ENCODE peak calls at places on chromosomes 4 and X, in eight cellular contexts. I, T, R, O, N, Q, S and X are unnamed samples.

GRCh38 chr4:1075809-1076524 is 37.4 kb downstream of the RNF212 start:
- DNase-seq in S (no peak), Q (no peak), N (no peak), T (no peak), I (no peak), O (no peak), R (no peak), X (no peak)

GRCh38 chr4:119785963-119786362 is 157.4 kb upstream of the PDE5A start:
- DNase-seq in N (no peak), T (peak; percentile 32), I (peak; percentile 22), Q (peak; percentile 52), S (no peak), O (no peak), R (peak; percentile 23), X (no peak)

GRCh38 chr4:26723216-26723615 is 137.4 kb upstream of the STIM2 start:
- DNase-seq in I (no peak), T (no peak), N (no peak), S (peak; percentile 40), O (no peak), R (no peak), Q (no peak), X (no peak)

GRCh38 chr4:128191115-128191897 is 96.3 kb downstream of the PGRMC2 start:
- DNase-seq in I (peak; percentile 72), R (peak; percentile 77), T (peak; percentile 75), Q (peak; percentile 78), S (peak; percentile 76), N (peak; percentile 60), O (peak; percentile 25), X (peak; percentile 58)

GRCh38 chrX:10900585-10901289 is 210.4 kb upstream of the HCCS start:
- DNase-seq in O (no peak), S (no peak), T (no peak), Q (peak; percentile 47), I (peak; percentile 48), N (no peak), R (peak; percentile 58), X (no peak)

GRCh38 chr4:72207196-72207595 is 175.4 kb downstream of the NPFFR2 start:
- DNase-seq in R (no peak), I (no peak), O (no peak), T (no peak), N (no peak), S (no peak), Q (no peak), X (no peak)

GRCh38 chr4:37830640-37831039 is 4.2 kb downstream of the PGM2 start:
- DNase-seq in R (no peak), I (no peak), Q (no peak), N (no peak), O (no peak), T (no peak), S (no peak), X (no peak)

GRCh38 chr4:144174401-144175067 is 34.0 kb upstream of the GYPA start:
- DNase-seq in Q (peak; percentile 76), I (peak; percentile 60), R (peak; percentile 59), N (no peak), O (peak; percentile 17), S (peak; percentile 57), T (peak; percentile 17), X (peak; percentile 77)

GRCh38 chr4:84952004-84952403 is 14.5 kb downstream of the WDFY3 start:
- DNase-seq in I (peak; percentile 72), T (no peak), N (no peak), Q (peak; percentile 35), R (peak; percentile 78), O (peak; percentile 39), S (no peak), X (no peak)

GRCh38 chr4:38154681-38155588 is 194.7 kb downstream of the PTTG2 start:
- DNase-seq in N (no peak), S (peak; percentile 67), I (peak; percentile 64), T (peak; percentile 85), R (no peak), Q (peak; percentile 52), O (no peak), X (no peak)

GRCh38 chr4:68948985-68949384 is 2.6 kb downstream of the UGT2A3 start:
- DNase-seq in S (no peak), T (no peak), N (no peak), O (no peak), R (no peak), I (no peak), Q (no peak), X (no peak)
- H3K4me3 ChIP-seq in S (no peak overlapping the region), T (peak overlapping the region; percentile 21), N (no peak overlapping the region), O (no peak overlapping the region), R (no peak overlapping the region), I (no peak overlapping the region), Q (no peak overlapping the region), X (no peak overlapping the region)

GRCh38 chrX:85221361-85221760 is 22.2 kb downstream of the SATL1 start:
- DNase-seq in T (no peak), N (no peak), S (no peak), O (no peak), R (no peak), Q (no peak), I (no peak), X (no peak)
- H3K4me3 ChIP-seq in T (no peak overlapping the region), N (no peak overlapping the region), S (no peak overlapping the region), O (no peak overlapping the region), R (no peak overlapping the region), Q (no peak overlapping the region), I (no peak overlapping the region), X (no peak overlapping the region)

DNA sequence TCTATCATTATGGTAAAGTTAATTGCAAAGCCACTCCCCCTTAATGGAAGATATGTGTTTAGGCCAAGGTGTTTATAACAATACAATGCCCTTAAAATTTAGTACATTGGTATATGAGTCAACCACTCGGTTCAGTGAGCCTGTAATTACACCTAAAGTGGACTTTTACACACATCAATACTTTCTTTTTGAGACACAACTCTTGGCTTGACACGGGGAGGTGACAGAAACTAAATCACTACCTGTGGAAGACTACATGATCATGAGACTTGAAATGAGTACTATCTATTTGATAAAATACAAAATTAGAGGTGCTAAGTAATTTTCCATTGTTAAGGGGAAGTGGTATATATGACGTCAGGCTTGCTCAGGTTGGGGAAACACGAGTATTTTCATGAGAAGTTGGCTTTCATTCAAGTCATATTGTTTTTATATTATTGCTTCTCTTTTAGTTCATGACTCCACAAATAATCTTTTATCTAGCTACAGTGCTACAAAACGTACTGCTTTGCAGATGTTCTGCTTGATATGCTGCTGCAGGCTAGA is 918.3 kb downstream of the ARAP2 start:
- DNase-seq in Q (no peak), T (no peak), O (no peak), S (no peak), R (no peak), I (no peak), N (no peak), X (no peak)
- H3K4me3 ChIP-seq in Q (no peak overlapping the region), T (no peak overlapping the region), O (no peak overlapping the region), S (no peak overlapping the region), R (no peak overlapping the region), I (no peak overlapping the region), N (no peak overlapping the region), X (no peak overlapping the region)

DNA sequence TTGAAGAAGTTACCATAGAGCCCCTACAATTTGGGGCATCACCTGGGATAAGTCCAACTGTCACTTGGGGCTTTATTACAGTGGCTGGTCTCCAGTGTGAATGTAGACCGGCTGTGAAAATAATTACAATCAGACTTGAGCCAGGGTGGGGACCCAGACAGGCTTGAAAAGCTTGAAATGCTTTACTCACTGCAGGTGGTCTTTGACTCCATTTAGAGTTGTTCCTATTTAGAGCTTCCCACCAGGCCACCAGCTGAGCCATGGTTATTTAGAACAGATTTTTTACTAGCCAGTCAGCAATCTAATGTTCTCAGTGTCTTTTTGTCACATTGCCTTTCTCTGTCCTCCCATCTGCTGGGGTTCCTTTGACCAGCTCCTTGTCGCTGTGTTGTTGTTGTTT is 5.7 kb downstream of the ARHGAP10 start:
- DNase-seq in I (no peak), Q (no peak), T (no peak), R (no peak), O (no peak), S (no peak), N (no peak), X (no peak)
- H3K4me3 ChIP-seq in I (no peak overlapping the region), Q (no peak overlapping the region), T (no peak overlapping the region), R (no peak overlapping the region), O (no peak overlapping the region), S (no peak overlapping the region), N (no peak overlapping the region), X (no peak overlapping the region)

DNA sequence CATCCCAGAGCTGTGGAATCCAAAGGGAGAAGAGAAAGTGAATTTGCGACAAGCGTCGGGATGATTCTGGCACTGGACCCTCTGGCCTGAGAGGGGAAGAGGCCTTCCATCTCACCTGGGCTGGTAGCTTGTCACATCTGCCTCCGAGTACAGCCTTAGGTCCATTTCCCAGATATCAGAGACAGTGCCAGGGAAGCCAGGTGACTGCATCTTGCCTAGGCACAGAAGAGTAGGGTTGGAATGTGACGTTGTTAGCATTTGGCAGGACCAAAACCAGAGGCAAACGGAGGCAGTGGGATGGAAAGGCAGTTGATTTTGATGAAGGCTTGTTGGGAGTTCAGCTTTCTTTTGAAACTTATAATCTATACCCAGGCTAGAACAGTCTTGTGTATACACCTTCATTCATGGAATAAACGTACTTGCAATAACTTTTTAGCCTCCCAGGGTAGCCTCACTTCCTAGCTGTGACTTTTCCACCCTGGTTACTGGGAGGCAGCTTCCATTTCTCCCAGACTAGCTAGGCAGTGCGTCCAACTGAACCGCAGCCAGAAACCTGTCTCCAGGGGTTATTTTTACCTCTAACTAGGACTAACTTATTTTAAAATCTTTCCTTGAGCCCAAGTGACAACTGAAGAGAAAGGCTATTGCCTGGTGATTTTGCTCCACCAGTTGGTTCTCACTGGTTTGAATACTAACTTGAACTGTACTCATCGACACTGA is 5.9 kb downstream of the SOD3 start:
- DNase-seq in R (no peak), S (no peak), Q (no peak), N (no peak), T (no peak), O (no peak), I (no peak), X (no peak)
- H3K4me3 ChIP-seq in R (no peak overlapping the region), S (no peak overlapping the region), Q (no peak overlapping the region), N (no peak overlapping the region), T (no peak overlapping the region), O (no peak overlapping the region), I (no peak overlapping the region), X (no peak overlapping the region)

GRCh38 chr4:118221193-118221800 is 131.5 kb downstream of the PRSS12 start:
- DNase-seq in O (no peak), I (peak; percentile 25), N (no peak), R (peak; percentile 20), S (no peak), T (no peak), Q (peak; percentile 11), X (peak; percentile 84)
- H3K4me3 ChIP-seq in O (no peak overlapping the region), I (no peak overlapping the region), N (no peak overlapping the region), R (no peak overlapping the region), S (no peak overlapping the region), T (no peak overlapping the region), Q (no peak overlapping the region), X (peak overlapping the region; percentile 10)

GRCh38 chrX:41009816-41010187 is 75.4 kb upstream of the USP9X start:
- DNase-seq in O (no peak), S (peak; percentile 9), N (no peak), I (no peak), R (no peak), T (no peak), Q (no peak), X (no peak)

GRCh38 chrX:41014776-41015175 is 70.5 kb upstream of the USP9X start:
- DNase-seq in S (peak; percentile 11), Q (no peak), T (no peak), R (peak; percentile 45), O (no peak), N (no peak), I (peak; percentile 16), X (no peak)

GRCh38 chrX:41005445-41005992 is 79.7 kb upstream of the USP9X start:
- DNase-seq in S (peak; percentile 25), O (no peak), N (peak; percentile 21), I (no peak), Q (no peak), T (peak; percentile 7), R (no peak), X (no peak)

GRCh38 chrX:41010188-41010846 is 74.9 kb upstream of the USP9X start:
- DNase-seq in I (peak; percentile 87), N (peak; percentile 79), R (peak; percentile 88), Q (peak; percentile 96), O (peak; percentile 68), S (peak; percentile 74), T (peak; percentile 93), X (no peak)
- H3K4me3 ChIP-seq in I (peak overlapping the region; percentile 52), N (peak overlapping the region; percentile 45), R (peak overlapping the region; percentile 13), Q (peak overlapping the region; percentile 40), O (peak overlapping the region; percentile 32), S (no peak overlapping the region), T (no peak overlapping the region), X (no peak overlapping the region)